ENCODE peak calls at places on chromosome 1, in six cellular contexts. D, E, U, V, G and N are unnamed samples.

GRCh38 chr1:14742181-14742980 is 143.9 kb downstream of the KAZN start:
- DNase-seq in U (peak; percentile 56), E (no peak), G (peak; percentile 98), D (peak; percentile 68), V (no peak), N (no peak)

GRCh38 chr1:61253059-61253735 is 170.8 kb downstream of the NFIA start:
- DNase-seq in E (peak; percentile 44), D (no peak), G (peak; percentile 17), U (peak; percentile 66), V (peak; percentile 96), N (no peak)

GRCh38 chr1:198556969-198557368 is 16.5 kb upstream of the ATP6V1G3 start:
- DNase-seq in D (no peak), V (peak; percentile 55), U (no peak), G (no peak), E (peak; percentile 21), N (no peak)

GRCh38 chr1:2186901-2187300 is 7.7 kb downstream of the FAAP20 start:
- DNase-seq in G (no peak), U (no peak), V (no peak), D (no peak), E (no peak), N (no peak)

GRCh38 chr1:99657213-99658030 is 11.5 kb downstream of the PALMD start:
- DNase-seq in V (no peak), E (no peak), U (no peak), G (no peak), D (no peak), N (no peak)

GRCh38 chr1:168287237-168287664 is 6.6 kb downstream of the TBX19 start:
- DNase-seq in E (no peak), G (peak; percentile 83), U (no peak), D (no peak), V (no peak), N (no peak)

GRCh38 chr1:9360371-9361064 is 67.8 kb downstream of the SPSB1 start:
- DNase-seq in E (no peak), D (no peak), U (no peak), G (no peak), V (no peak), N (no peak)

GRCh38 chr1:18151436-18151835 is 43.8 kb downstream of the IGSF21 start:
- DNase-seq in U (no peak), V (no peak), G (no peak), D (no peak), E (no peak), N (no peak)

GRCh38 chr1:53435151-53435550 is 24.0 kb upstream of the DMRTB1 start:
- DNase-seq in E (no peak), V (no peak), G (no peak), D (peak; percentile 34), U (no peak), N (no peak)

GRCh38 chr1:149849246-149849946 is 50.0 kb upstream of the BOLA1 start:
- DNase-seq in G (no peak), V (peak; percentile 2), D (peak; percentile 2), E (no peak), U (no peak), N (no peak)

GRCh38 chr1:32464716-32465540 is at the start of gene ZBTB8B:
- DNase-seq in G (peak; percentile 41), V (peak; percentile 22), E (peak; percentile 72), D (peak; percentile 99), U (peak; percentile 41), N (peak; percentile 88)

GRCh38 chr1:9455487-9456237 is 83.6 kb upstream of the SLC25A33 start:
- DNase-seq in U (peak; percentile 61), V (peak; percentile 80), D (peak; percentile 96), G (peak; percentile 56), E (peak; percentile 78), N (peak; percentile 60)

GRCh38 chr1:151952811-151953210 is 40.8 kb downstream of the S100A10 start:
- DNase-seq in D (no peak), G (no peak), U (no peak), V (no peak), E (no peak), N (no peak)

GRCh38 chr1:226408285-226409184 is 642 bp upstream of the PARP1 start:
- DNase-seq in E (peak; percentile 27), V (no peak), G (no peak), D (no peak), U (no peak), N (no peak)
- H3K27ac ChIP-seq in E (peak overlapping the region; percentile 76), V (peak overlapping the region; percentile 60), G (no peak overlapping the region), D (peak overlapping the region; percentile 33), U (no peak overlapping the region), N (peak overlapping the region; percentile 33)

GRCh38 chr1:121443131-121443530 is 258.4 kb downstream of the SRGAP2C start:
- DNase-seq in E (no peak), G (peak; percentile 7), D (no peak), V (no peak), U (no peak), N (no peak)
- H3K27ac ChIP-seq in E (no peak overlapping the region), G (no peak overlapping the region), D (no peak overlapping the region), V (no peak overlapping the region), U (no peak overlapping the region), N (no peak overlapping the region)

GRCh38 chr1:183567584-183567983 is 22.7 kb downstream of the NCF2 start:
- DNase-seq in E (peak; percentile 38), U (no peak), D (no peak), V (peak; percentile 40), G (peak; percentile 47), N (no peak)
- H3K27ac ChIP-seq in E (peak overlapping the region; percentile 52), U (no peak overlapping the region), D (no peak overlapping the region), V (no peak overlapping the region), G (no peak overlapping the region), N (peak overlapping the region; percentile 46)

DNA sequence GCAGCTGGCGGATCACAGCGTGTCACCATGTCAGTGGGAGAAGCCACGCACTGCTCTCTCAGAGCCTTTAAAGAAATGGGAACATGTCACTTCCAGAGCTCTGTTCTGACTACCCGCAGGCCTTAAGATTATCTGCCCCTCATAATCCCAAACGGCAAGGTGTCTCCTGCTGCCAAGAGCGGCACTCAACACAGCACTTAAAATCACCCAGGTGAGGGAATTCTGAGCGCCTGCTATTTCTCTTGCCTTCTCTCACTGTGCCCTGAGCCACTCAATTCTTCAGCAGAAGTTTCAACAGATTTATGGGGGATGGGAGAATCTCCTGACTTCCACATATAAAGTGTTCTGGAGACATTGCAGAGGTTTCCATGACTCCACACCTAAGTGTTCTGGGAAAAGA is 137.9 kb downstream of the LMO4 start:
- DNase-seq in G (no peak), V (no peak), E (no peak), U (no peak), D (no peak), N (no peak)
- H3K27ac ChIP-seq in G (no peak overlapping the region), V (no peak overlapping the region), E (no peak overlapping the region), U (no peak overlapping the region), D (no peak overlapping the region), N (no peak overlapping the region)

GRCh38 chr1:80593197-80593596 is 1207.5 kb upstream of the ADGRL2 start:
- DNase-seq in D (no peak), E (no peak), V (no peak), U (no peak), G (no peak), N (no peak)

DNA sequence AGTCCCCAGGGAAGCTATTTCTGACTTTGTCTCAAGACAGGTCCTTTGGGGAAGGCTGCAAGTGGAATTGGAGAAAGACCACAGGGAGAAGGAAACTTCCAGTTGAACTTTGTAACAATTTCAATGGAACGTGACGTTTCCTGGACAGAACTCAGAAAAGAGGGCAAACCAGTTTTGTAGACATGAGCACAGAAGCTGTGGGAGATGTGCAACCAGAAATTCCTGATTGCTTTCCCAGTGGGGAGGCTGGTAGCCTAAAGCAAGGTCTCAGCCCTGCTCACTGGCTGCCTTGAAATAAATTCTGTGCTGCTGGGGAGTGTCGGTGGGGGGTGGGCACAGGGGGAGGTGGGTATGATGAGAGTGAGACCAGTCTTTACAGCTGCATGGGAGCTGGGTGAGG is 1206.7 kb upstream of the ADGRL2 start:
- DNase-seq in E (no peak), G (no peak), U (no peak), V (no peak), D (no peak), N (no peak)
- H3K27ac ChIP-seq in E (no peak overlapping the region), G (no peak overlapping the region), U (no peak overlapping the region), V (no peak overlapping the region), D (no peak overlapping the region), N (no peak overlapping the region)